ENCODE peak calls at places on chromosomes 2 and 18, in five cellular contexts. C is H1, D is A549, E is K562, U is HepG2. S is an unnamed sample.

GRCh38 chr2:221527759-221528444 is 44.2 kb downstream of the EPHA4 start:
- DNase-seq in U (peak), C (no peak), E (no peak), D (no peak), S (no peak)

GRCh38 chr2:240236217-240237111 is 96.0 kb upstream of the OTOS start:
- DNase-seq in U (no peak), E (no peak), D (no peak), C (no peak), S (peak)

GRCh38 chr18:2880473-2880872 is 33.7 kb downstream of the EMILIN2 start:
- DNase-seq in C (no peak), E (no peak), D (no peak), U (no peak), S (no peak)

GRCh38 chr2:50720695-50721314 is 311.1 kb downstream of the NRXN1 start:
- DNase-seq in C (no peak), E (no peak), U (no peak), D (no peak), S (no peak)

GRCh38 chr2:101710690-101711318 is 13.3 kb downstream of the MAP4K4 start:
- DNase-seq in E (no peak), D (no peak), C (no peak), U (no peak), S (no peak)

GRCh38 chr18:23805898-23806297 is 116.6 kb downstream of the LAMA3 start:
- DNase-seq in U (no peak), E (no peak), C (no peak), D (no peak), S (no peak)

GRCh38 chr2:203951366-203951902 is 14.9 kb downstream of the ICOS start:
- DNase-seq in D (no peak), C (no peak), E (no peak), U (no peak), S (no peak)

GRCh38 chr2:107334311-107334710 is 448.3 kb upstream of the ST6GAL2 start:
- DNase-seq in U (no peak), E (no peak), C (no peak), D (no peak), S (no peak)

GRCh38 chr2:208371634-208371935 is 35.0 kb upstream of the PTH2R start:
- DNase-seq in E (no peak), C (no peak), U (no peak), D (no peak), S (no peak)

GRCh38 chr18:30675072-30675471 is 367.5 kb downstream of the DSC3 start:
- DNase-seq in D (no peak), C (no peak), U (no peak), E (no peak), S (no peak)

GRCh38 chr2:174939046-174939445 is 66.1 kb downstream of the CHN1 start:
- DNase-seq in D (peak), E (no peak), C (no peak), U (no peak), S (no peak)

GRCh38 chr2:46538393-46538792 is 59.0 kb downstream of the TMEM247 start:
- DNase-seq in U (no peak), C (no peak), E (no peak), D (no peak), S (no peak)

GRCh38 chr2:96811916-96812315 is 4.2 kb upstream of the CNNM3 start:
- DNase-seq in E (no peak), U (no peak), D (no peak), C (no peak), S (no peak)

GRCh38 chr2:237996041-237996593 is 29.3 kb downstream of the UBE2F start:
- DNase-seq in D (no peak), C (no peak), U (no peak), E (no peak), S (no peak)

GRCh38 chr2:166127217-166128155 is at the start of gene SCN1A:
- DNase-seq in D (peak), U (peak), E (peak), C (no peak), S (peak)

GRCh38 chr18:30889582-30890301 is 152.8 kb downstream of the DSC3 start:
- DNase-seq in E (no peak), D (no peak), U (no peak), C (no peak), S (peak)

GRCh38 chr2:191691016-191691725 is 13.2 kb downstream of the NABP1 start:
- DNase-seq in C (no peak), U (peak), E (peak), D (peak), S (peak)

GRCh38 chr2:173221937-173222594 is 132.6 kb upstream of the CDCA7 start:
- DNase-seq in E (no peak), D (no peak), C (no peak), U (no peak), S (no peak)

GRCh38 chr18:74489631-74490030 is 6.5 kb upstream of the CNDP2 start:
- DNase-seq in U (no peak), C (no peak), D (no peak), E (no peak), S (no peak)

GRCh38 chr2:237561221-237561620 is 5.2 kb upstream of the PRLH start:
- DNase-seq in D (no peak), U (no peak), C (no peak), E (no peak), S (no peak)

GRCh38 chr2:98514879-98515570 is 70.4 kb downstream of the INPP4A start:
- DNase-seq in D (no peak), C (no peak), U (no peak), E (peak), S (no peak)

GRCh38 chr2:46818141-46818552 is 97.5 kb downstream of the MCFD2 start:
- DNase-seq in U (no peak), E (no peak), D (no peak), C (no peak), S (no peak)

DNA sequence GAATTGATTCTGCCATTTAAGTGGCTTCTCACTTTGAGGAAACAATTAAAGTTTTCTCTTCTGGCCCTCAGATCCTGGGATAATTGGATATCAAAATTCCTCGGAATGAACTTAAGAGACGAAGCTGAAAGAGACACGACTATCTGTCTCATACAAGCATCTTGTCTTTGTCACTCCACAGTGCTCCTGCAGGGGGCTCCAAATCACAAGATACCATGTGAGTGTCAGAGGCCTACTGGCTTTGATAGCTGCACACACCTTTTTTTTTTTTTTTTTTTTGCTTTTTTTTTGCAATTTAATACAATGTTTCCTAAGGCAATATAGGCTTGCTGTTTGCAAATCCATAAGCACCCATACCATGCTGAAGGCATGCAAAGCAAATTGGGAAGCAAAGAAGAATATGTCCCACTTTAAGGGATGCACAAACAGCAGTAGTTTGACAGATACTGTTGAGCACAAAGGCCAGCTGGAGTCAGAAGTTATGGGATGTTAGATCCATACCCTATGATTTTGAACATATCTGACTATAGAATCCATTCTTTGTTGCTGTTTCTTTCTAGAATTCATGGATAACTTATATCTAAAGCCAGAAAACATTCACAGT is 109.0 kb upstream of the CBLN2 start:
- DNase-seq in C (peak), U (peak), E (peak), D (peak), S (peak)
- TF ChIP-seq CHD2 in C (no peak), U (no peak), E (no peak), D (no peak), S (no peak)

GRCh38 chr2:129462967-129463366 is 516.5 kb upstream of the RAB6C start:
- DNase-seq in E (no peak), D (no peak), U (no peak), C (no peak), S (no peak)

GRCh38 chr2:129466389-129466788 is 513.1 kb upstream of the RAB6C start:
- DNase-seq in E (no peak), C (no peak), D (no peak), U (no peak), S (no peak)

GRCh38 chr2:129464036-129464435 is 515.4 kb upstream of the RAB6C start:
- DNase-seq in U (no peak), C (no peak), E (no peak), D (no peak), S (no peak)

GRCh38 chr2:129465045-129465444 is 514.4 kb upstream of the RAB6C start:
- DNase-seq in U (no peak), D (no peak), C (no peak), E (no peak), S (no peak)

GRCh38 chr2:129464631-129465030 is 514.8 kb upstream of the RAB6C start:
- DNase-seq in C (no peak), U (no peak), D (no peak), E (no peak), S (no peak)
- TF ChIP-seq CHD2 in C (no peak), U (no peak), D (no peak), E (no peak), S (no peak)

GRCh38 chr2:82283075-82283474 is 1978.5 kb upstream of the LRRTM1 start:
- DNase-seq in D (no peak), U (no peak), E (no peak), C (no peak), S (no peak)

GRCh38 chr2:82278409-82278808 is 1973.9 kb upstream of the LRRTM1 start:
- DNase-seq in D (no peak), C (no peak), U (no peak), E (no peak), S (no peak)

DNA sequence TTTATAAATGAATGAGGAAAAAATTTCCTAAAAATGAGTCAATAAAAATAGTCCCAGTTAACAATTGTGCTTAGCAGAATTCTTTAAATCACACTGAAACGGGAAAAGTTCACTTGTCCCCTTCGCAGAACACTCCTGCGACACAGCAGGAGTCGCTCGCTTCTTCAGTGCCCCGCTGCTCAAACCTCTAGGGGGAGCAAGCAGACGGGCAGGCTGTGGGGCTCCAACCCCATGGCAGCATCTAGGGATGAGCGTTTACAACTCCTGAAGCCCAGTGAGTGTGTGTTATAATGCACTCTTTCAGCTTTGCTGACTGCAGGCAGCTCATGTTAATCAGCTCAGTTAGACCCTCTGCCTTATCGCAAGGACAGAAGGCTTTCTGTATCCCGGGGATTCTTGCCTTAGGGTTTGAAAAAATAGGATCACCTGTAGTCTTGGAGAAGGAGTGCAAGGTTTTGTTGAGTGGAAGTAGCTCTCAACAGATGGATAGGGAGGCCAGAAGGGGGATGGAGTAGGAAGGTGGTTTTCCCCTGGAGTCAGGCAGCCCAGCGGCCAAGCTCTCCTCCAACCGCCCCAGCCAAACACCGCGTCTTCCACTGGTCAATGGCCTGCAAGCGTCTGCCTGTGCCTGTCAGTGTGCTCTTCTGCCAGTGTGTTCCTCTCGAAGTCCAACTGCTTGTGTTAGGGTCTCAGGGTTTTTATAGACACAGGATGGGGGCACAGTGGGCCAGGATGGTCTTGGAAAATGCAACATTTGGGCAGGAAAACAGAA is 1977.7 kb upstream of the LRRTM1 start:
- DNase-seq in D (no peak), C (peak), U (peak), E (no peak), S (no peak)
- TF ChIP-seq CHD2 in D (no peak), C (no peak), U (no peak), E (no peak), S (no peak)

GRCh38 chr2:103823847-103824246 is 1030.1 kb upstream of the POU3F3 start:
- DNase-seq in E (no peak), D (no peak), C (no peak), U (no peak), S (no peak)

GRCh38 chr2:103815732-103816131 is 1038.2 kb upstream of the POU3F3 start:
- DNase-seq in U (no peak), D (no peak), E (no peak), C (no peak), S (no peak)

GRCh38 chr2:103817746-103818145 is 1036.2 kb upstream of the POU3F3 start:
- DNase-seq in E (no peak), U (no peak), D (no peak), C (no peak), S (no peak)

GRCh38 chr2:103819599-103819998 is 1034.3 kb upstream of the POU3F3 start:
- DNase-seq in U (no peak), E (no peak), C (no peak), D (no peak), S (no peak)

DNA sequence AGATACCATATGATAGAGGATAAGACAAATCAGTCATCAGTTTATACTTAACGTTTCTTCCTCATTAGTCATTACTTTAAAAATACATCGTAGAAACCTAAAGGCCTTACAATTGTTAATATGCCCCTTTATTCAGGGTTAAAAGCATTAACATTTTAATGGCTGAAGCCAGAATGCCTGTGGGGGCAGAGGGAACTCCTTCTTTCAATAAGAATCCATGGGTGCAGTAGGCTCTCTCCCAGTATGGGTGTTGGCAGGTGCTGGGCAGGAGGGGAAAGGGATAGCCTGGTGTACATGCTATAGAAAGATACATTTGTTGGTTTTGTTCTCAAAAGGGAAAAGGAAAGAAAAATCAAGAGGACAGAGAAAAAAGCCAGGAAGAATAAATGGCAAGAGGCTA is 1035.7 kb upstream of the POU3F3 start:
- DNase-seq in C (peak), E (no peak), U (no peak), D (no peak), S (no peak)
- TF ChIP-seq CHD2 in C (no peak), E (no peak), U (no peak), D (no peak), S (no peak)

DNA sequence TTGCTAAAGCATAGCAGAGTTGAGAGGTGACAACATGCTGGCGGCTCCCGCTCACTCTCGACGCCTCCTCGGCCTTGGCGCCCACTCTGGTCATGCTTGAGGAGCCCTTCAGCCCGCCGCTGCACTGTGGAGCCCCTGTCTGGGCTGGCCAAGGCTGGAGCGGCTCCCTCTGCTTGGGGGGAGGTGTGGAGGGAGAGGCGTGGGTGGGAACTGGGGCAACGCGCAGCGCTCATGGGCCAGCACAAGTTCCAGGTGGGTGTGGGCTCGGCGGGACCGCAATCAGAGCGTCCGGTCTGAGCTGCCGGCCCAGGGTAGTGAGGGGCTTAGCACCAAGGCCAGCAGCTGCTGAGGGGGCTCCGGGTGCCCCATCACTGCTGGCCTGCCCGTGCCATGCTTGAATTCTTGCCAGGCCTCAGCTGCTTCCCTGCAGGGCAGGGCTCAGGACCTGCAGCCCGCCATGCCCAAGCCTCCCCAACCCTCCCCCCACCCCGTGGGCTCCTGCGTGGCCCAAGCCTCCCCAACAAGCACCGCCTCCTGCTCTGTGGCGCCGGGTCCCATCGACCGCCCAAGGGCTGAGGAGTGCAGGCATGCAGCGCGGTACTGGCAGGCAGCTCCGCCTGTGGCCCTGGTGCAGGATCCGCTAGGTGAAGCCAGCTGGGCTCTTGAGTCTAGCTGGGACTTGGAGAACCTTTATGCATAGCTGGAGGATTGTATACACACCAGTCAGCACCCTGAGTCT is 2052.8 kb upstream of the CELF4 start:
- DNase-seq in D (no peak), U (no peak), E (no peak), C (no peak), S (no peak)
- TF ChIP-seq CHD2 in D (no peak), U (no peak), E (no peak), C (no peak), S (no peak)

GRCh38 chr2:235843591-235844395 is 324.4 kb downstream of the GBX2 start:
- DNase-seq in U (no peak), E (no peak), D (no peak), C (no peak), S (no peak)

GRCh38 chr2:235847576-235847975 is 320.6 kb downstream of the GBX2 start:
- DNase-seq in D (no peak), U (no peak), C (no peak), E (no peak), S (no peak)

GRCh38 chr2:235844561-235844960 is 323.6 kb downstream of the GBX2 start:
- DNase-seq in C (no peak), E (no peak), U (no peak), D (no peak), S (no peak)

GRCh38 chr2:235842941-235843340 is 325.2 kb downstream of the GBX2 start:
- DNase-seq in E (no peak), D (no peak), C (no peak), U (no peak), S (no peak)

GRCh38 chr2:235845245-235845644 is 322.9 kb downstream of the GBX2 start:
- DNase-seq in U (no peak), D (no peak), E (no peak), C (no peak), S (no peak)
- TF ChIP-seq CHD2 in U (no peak), D (no peak), E (no peak), C (no peak), S (no peak)

GRCh38 chr18:12307251-12307736 is 747 bp upstream of the TUBB6 start:
- DNase-seq in E (no peak), D (no peak), U (no peak), C (no peak), S (peak)
- TF ChIP-seq CHD2 in E (no peak), D (no peak), U (no peak), C (no peak), S (no peak)

GRCh38 chr2:55452879-55453278 is 33.2 kb upstream of the CCDC88A start:
- DNase-seq in C (no peak), U (no peak), D (no peak), E (no peak), S (no peak)
- TF ChIP-seq CHD2 in C (no peak), U (no peak), D (no peak), E (no peak), S (no peak)

GRCh38 chr2:232306741-232307305 is 71.7 kb upstream of the ALPP start:
- DNase-seq in U (no peak), E (no peak), C (no peak), D (no peak), S (no peak)

GRCh38 chr2:232310189-232310588 is 68.4 kb upstream of the ALPP start:
- DNase-seq in C (no peak), E (no peak), U (no peak), D (no peak), S (no peak)

GRCh38 chr2:232309592-232309991 is 69.0 kb upstream of the ALPP start:
- DNase-seq in E (no peak), C (no peak), U (no peak), D (no peak), S (no peak)

GRCh38 chr2:232308986-232309385 is 69.6 kb upstream of the ALPP start:
- DNase-seq in E (no peak), D (no peak), C (no peak), U (no peak), S (no peak)

GRCh38 chr2:232307854-232308253 is 70.7 kb upstream of the ALPP start:
- DNase-seq in D (no peak), C (no peak), U (no peak), E (no peak), S (no peak)
- TF ChIP-seq CHD2 in D (no peak), C (no peak), U (no peak), E (no peak), S (no peak)

DNA sequence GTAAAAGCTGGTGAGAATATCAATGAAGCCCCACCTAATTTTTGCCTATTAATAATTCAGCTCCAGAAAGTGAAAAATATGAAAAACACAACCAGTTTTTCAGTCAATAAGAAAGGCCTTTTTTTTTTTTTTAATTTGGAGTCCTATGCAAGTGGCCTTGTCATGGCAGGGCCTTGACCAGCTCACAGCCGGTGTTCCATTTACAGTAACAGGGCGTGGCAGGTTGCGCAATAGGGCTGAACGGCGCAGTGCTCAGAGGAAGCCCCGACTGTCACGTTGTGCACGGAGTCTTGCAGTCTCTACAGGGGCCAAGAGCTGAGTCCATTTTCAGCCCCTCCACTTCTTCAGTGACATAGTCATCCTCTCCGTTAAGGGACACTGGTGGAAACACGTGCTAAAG is 184.1 kb upstream of the FN1 start:
- DNase-seq in U (no peak), C (no peak), E (peak), D (no peak), S (no peak)
- TF ChIP-seq CHD2 in U (no peak), C (no peak), E (no peak), D (no peak), S (no peak)